ENCODE peak calls at places on chromosomes 1 and 21, in four cellular contexts. I, X, C and A are unnamed samples.

GRCh38 chr1:181104042-181104789 is 15.7 kb downstream of the IER5 start:
- DNase-seq in I (no peak), X (no peak), C (no peak), A (peak; percentile 71)

GRCh38 chr1:160058087-160058486 is 11.9 kb downstream of the KCNJ10 start:
- DNase-seq in C (no peak), I (no peak), X (no peak), A (peak; percentile 32)

GRCh38 chr1:167795810-167796740 is 74.3 kb downstream of the MPZL1 start:
- DNase-seq in I (no peak), X (no peak), C (no peak), A (no peak)

GRCh38 chr1:176696109-176696508 is 233.1 kb downstream of the PAPPA2 start:
- DNase-seq in C (no peak), I (peak; percentile 17), X (no peak), A (no peak)

GRCh38 chr1:52659356-52659755 is 26.4 kb downstream of the SHISAL2A start:
- DNase-seq in X (peak; percentile 38), C (no peak), I (no peak), A (no peak)

GRCh38 chr1:37741130-37741529 is 23.8 kb downstream of the EPHA10 start:
- DNase-seq in C (no peak), X (no peak), I (no peak), A (no peak)

GRCh38 chr21:42234026-42234425 is 15.1 kb downstream of the ABCG1 start:
- DNase-seq in C (no peak), X (no peak), I (no peak), A (no peak)

GRCh38 chr21:35138665-35139381 is 89.7 kb upstream of the RUNX1 start:
- DNase-seq in I (no peak), C (no peak), X (no peak), A (peak; percentile 39)

GRCh38 chr21:28943631-28944030 is 49.0 kb downstream of the LTN1 start:
- DNase-seq in C (no peak), X (no peak), I (no peak), A (no peak)

GRCh38 chr1:64882574-64883255 is 83.6 kb downstream of the JAK1 start:
- DNase-seq in X (no peak), C (no peak), I (no peak), A (no peak)
- TF ChIP-seq CREM in X (peak; percentile 65), C (no peak), I (no peak), A (no peak)

DNA sequence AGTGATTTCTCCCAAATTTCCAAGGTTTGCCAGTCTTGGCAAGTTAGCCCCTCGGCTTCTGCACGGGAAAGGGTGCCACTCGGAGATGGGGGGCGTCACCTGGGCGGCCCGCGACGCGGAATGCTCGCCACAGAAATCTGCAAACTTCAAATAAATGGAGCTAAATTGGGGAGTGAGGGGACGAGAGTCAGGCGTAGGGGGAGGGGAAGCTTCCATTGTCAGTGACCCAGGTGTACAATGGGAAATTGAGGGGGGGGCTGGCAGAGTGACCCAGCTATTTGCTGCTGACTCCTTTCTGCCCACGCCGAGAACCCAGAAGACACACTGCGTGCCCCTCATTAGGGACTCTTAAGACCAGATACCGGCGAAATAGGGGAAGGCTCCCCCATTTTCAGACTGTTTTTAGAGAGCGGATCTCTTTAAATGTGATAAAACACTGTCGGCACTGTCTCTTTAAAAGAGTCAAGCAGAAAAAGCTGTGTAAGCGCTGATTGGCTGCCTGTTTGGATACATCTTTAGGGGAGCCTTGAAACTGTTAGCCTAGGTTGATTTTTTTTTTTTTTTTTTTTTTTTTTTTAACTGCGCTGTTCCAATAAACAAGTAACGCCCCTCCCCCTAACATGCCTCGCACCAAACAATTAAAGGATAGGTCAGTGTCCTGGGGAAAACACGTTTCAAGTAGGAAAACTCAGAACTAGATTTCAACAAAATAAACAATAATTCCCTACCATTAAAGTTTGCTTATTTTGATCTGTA is 1.2 kb upstream of the SSBP3 start:
- DNase-seq in C (peak; percentile 86), X (peak; percentile 79), I (peak; percentile 51), A (peak; percentile 81)
- TF ChIP-seq TCF7 in C (no peak), X (peak; percentile 46), I (no peak), A (no peak)

GRCh38 chr1:93673159-93673657 is 8.4 kb downstream of the BCAR3 start:
- DNase-seq in C (no peak), X (no peak), I (no peak), A (no peak)
- TF ChIP-seq CREM in C (no peak), X (no peak), I (no peak), A (no peak)

GRCh38 chr1:17890815-17891191 is 135.7 kb downstream of the ACTL8 start:
- DNase-seq in X (no peak), I (no peak), C (no peak), A (no peak)

GRCh38 chr1:17893891-17894631 is 138.9 kb downstream of the ACTL8 start:
- DNase-seq in C (no peak), I (no peak), X (no peak), A (no peak)

GRCh38 chr1:17891205-17892110 is 136.3 kb downstream of the ACTL8 start:
- DNase-seq in C (no peak), X (no peak), I (no peak), A (no peak)

GRCh38 chr1:17892851-17893250 is 137.7 kb downstream of the ACTL8 start:
- DNase-seq in C (no peak), X (no peak), I (no peak), A (no peak)

GRCh38 chr1:17892225-17892624 is 137.1 kb downstream of the ACTL8 start:
- DNase-seq in X (no peak), I (no peak), C (no peak), A (no peak)
- TF ChIP-seq TCF7 in X (no peak), I (no peak), C (no peak), A (no peak)

DNA sequence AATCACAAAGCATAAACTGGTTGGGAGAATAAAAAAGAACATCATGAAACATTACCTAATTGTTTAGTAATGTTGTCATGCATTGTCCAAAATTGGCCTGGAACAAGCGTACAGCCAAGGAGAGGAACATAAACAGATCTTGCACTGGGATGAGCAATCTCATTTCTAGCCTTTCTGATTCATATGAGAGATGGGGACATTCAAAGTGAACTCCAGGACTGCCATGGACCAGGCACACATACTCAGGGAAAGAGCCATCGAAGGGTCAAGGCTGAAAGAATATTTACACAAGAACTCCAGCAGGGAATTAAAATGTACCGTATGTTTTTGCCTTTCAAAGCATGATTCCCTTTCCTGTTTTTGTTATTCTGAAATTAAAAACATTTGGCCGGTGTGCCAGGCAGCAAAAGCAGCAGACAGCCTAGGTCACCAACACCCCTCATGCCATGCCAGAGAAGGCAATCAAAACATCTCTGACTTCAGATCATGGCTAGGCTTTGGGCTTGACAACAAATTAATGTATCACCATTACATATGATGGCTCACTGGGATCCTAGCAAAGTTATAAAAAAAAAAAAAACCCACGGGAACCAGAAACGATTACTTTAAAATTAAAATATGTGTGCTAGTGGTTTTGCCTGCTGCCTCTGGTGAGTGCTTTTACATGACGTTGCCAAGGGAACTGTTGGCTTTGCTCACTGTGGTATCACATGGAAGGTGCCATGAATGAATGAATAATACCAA is 159.8 kb downstream of the TGFBR3 start:
- DNase-seq in I (no peak), C (peak; percentile 40), X (no peak), A (no peak)
- TF ChIP-seq CREM in I (no peak), C (no peak), X (no peak), A (no peak)

DNA sequence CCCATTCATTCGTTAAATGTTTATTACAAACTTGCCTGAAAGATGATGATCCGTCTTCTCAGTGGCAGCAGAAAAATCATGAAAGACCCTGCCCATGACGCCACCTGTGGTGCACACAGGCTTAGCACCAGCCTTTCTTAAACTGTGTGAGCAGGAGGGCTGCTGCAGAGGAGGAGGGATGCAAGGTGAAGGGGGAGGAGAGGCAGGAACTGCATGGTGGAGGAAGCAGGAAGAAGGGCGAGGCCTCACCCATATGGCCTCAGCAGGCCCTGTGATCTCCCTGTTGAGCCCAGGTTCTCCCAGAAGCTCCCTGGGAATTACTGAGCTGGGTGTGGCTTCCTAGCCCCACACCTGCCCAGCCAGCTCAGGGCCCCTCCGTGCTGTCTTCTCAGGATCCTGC is 25.0 kb upstream of the RD3 start:
- DNase-seq in C (peak; percentile 33), I (peak; percentile 36), X (no peak), A (peak; percentile 40)
- TF ChIP-seq TCF7 in C (no peak), I (no peak), X (no peak), A (no peak)

DNA sequence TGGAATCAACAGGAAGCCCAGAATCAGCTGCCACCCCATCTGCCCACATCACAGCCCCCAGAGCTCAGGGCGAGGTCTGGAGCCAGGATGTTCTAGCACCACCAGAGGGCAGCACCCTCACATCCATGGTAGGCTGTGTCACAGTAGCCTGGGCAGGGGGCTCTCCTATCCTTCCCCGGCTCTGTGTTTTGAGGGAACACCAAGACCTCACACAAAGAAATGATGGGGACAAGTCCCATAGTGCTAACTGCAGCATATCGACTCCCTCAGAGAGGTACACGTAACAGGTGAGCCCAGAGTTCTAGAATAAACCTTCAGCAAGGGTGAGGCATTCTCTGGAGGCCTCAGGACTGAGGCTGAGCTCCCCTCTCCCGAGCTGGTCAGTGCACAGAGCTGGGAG is 2.3 kb upstream of the KCNC4 start:
- DNase-seq in I (peak; percentile 90), C (peak; percentile 31), X (no peak), A (peak; percentile 80)
- TF ChIP-seq CREM in I (no peak), C (no peak), X (no peak), A (no peak)

GRCh38 chr1:211424018-211424417 is 67.9 kb downstream of the RD3 start:
- DNase-seq in C (no peak), I (no peak), X (no peak), A (no peak)

GRCh38 chr1:211415700-211416099 is 76.3 kb downstream of the RD3 start:
- DNase-seq in I (no peak), X (no peak), C (no peak), A (no peak)

GRCh38 chr1:211420845-211421454 is 71.0 kb downstream of the RD3 start:
- DNase-seq in I (no peak), C (no peak), X (no peak), A (no peak)

DNA sequence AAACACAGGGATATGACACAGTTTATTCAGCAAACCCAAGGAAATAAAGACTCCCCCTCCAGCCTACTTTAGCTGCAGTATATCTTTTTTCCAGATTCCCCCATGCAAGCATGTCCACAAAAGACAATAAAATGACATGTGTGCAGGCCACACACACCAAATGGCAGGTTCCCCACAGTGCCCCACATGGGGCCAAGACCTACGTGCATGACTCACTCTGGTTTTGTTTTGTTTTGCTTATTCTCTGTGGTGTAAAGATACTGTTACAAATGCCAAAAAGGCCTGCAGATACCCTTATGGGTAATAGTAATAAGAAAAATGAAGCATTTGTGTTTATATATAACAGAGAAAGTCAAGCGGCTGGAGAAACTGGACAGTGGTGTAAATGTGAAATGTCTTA is 71.6 kb downstream of the RD3 start:
- DNase-seq in C (no peak), X (no peak), I (no peak), A (peak; percentile 10)
- TF ChIP-seq TCF7 in C (no peak), X (no peak), I (no peak), A (no peak)

GRCh38 chr1:113677250-113678158 is 81.8 kb downstream of the PHTF1 start:
- DNase-seq in I (no peak), X (no peak), C (peak; percentile 35), A (peak; percentile 84)
- TF ChIP-seq CREM in I (no peak), X (no peak), C (no peak), A (peak; percentile 72)